ENCODE peak calls at places on chromosomes 7 and 10, in eight cellular contexts. One of them, this sample, is unnamed.

GRCh38 chr10:60663850-60664249 is 114.4 kb upstream of the CDK1 start:
- DNase-seq in astrocyte of the spinal cord: peak
- DNase-seq in tibial artery: no peak
- DNase-seq in D721Med: no peak
- DNase-seq in colonic mucosa: no peak
- DNase-seq in WTC11: no peak
- DNase-seq in fibroblast of villous mesenchyme: no peak
- DNase-seq in Panc1: no peak
- DNase-seq in this sample: no peak

GRCh38 chr7:79615871-79616640 is 162.6 kb upstream of the MAGI2 start:
- DNase-seq in astrocyte of the spinal cord: no peak
- DNase-seq in tibial artery: no peak
- DNase-seq in D721Med: no peak
- DNase-seq in colonic mucosa: no peak
- DNase-seq in WTC11: no peak
- DNase-seq in fibroblast of villous mesenchyme: no peak
- DNase-seq in Panc1: no peak
- DNase-seq in this sample: no peak

GRCh38 chr10:67976292-67977245 is 92.1 kb downstream of the SIRT1 start:
- DNase-seq in astrocyte of the spinal cord: no peak
- DNase-seq in tibial artery: no peak
- DNase-seq in D721Med: no peak
- DNase-seq in colonic mucosa: no peak
- DNase-seq in WTC11: peak
- DNase-seq in fibroblast of villous mesenchyme: peak
- DNase-seq in Panc1: no peak
- DNase-seq in this sample: no peak

GRCh38 chr10:49744924-49745605 is 17.1 kb downstream of the OGDHL start:
- DNase-seq in astrocyte of the spinal cord: no peak
- DNase-seq in tibial artery: no peak
- DNase-seq in D721Med: peak
- DNase-seq in colonic mucosa: no peak
- DNase-seq in WTC11: peak
- DNase-seq in fibroblast of villous mesenchyme: no peak
- DNase-seq in Panc1: no peak
- DNase-seq in this sample: no peak

GRCh38 chr10:73827346-73828089 is 16.1 kb upstream of the NDST2 start:
- DNase-seq in astrocyte of the spinal cord: no peak
- DNase-seq in tibial artery: no peak
- DNase-seq in D721Med: no peak
- DNase-seq in colonic mucosa: no peak
- DNase-seq in WTC11: no peak
- DNase-seq in fibroblast of villous mesenchyme: peak
- DNase-seq in Panc1: no peak
- DNase-seq in this sample: no peak

GRCh38 chr7:20647908-20648776 is 32.7 kb downstream of the ABCB5 start:
- DNase-seq in astrocyte of the spinal cord: peak
- DNase-seq in tibial artery: no peak
- DNase-seq in D721Med: no peak
- DNase-seq in colonic mucosa: no peak
- DNase-seq in WTC11: peak
- DNase-seq in fibroblast of villous mesenchyme: no peak
- DNase-seq in Panc1: peak
- DNase-seq in this sample: no peak

GRCh38 chr7:153943428-153944370 is 108.5 kb upstream of the DPP6 start:
- DNase-seq in astrocyte of the spinal cord: no peak
- DNase-seq in tibial artery: no peak
- DNase-seq in D721Med: no peak
- DNase-seq in colonic mucosa: no peak
- DNase-seq in WTC11: no peak
- DNase-seq in fibroblast of villous mesenchyme: no peak
- DNase-seq in Panc1: no peak
- DNase-seq in this sample: no peak

GRCh38 chr10:84665883-84666463 is 337.6 kb downstream of the CCSER2 start:
- DNase-seq in astrocyte of the spinal cord: no peak
- DNase-seq in tibial artery: no peak
- DNase-seq in D721Med: no peak
- DNase-seq in colonic mucosa: peak
- DNase-seq in WTC11: peak
- DNase-seq in fibroblast of villous mesenchyme: no peak
- DNase-seq in Panc1: no peak
- DNase-seq in this sample: no peak

GRCh38 chr10:80477813-80478212 is 23.7 kb downstream of the TSPAN14 start:
- DNase-seq in astrocyte of the spinal cord: peak
- DNase-seq in tibial artery: peak
- DNase-seq in D721Med: no peak
- DNase-seq in colonic mucosa: no peak
- DNase-seq in WTC11: no peak
- DNase-seq in fibroblast of villous mesenchyme: peak
- DNase-seq in Panc1: no peak
- DNase-seq in this sample: peak

GRCh38 chr7:137994091-137994688 is 7.7 kb downstream of the CREB3L2 start:
- DNase-seq in astrocyte of the spinal cord: no peak
- DNase-seq in tibial artery: no peak
- DNase-seq in D721Med: no peak
- DNase-seq in colonic mucosa: no peak
- DNase-seq in WTC11: no peak
- DNase-seq in fibroblast of villous mesenchyme: peak
- DNase-seq in Panc1: no peak
- DNase-seq in this sample: no peak

GRCh38 chr7:100901921-100902332 is 6.2 kb upstream of the ACHE start:
- DNase-seq in astrocyte of the spinal cord: no peak
- DNase-seq in tibial artery: no peak
- DNase-seq in D721Med: no peak
- DNase-seq in colonic mucosa: peak
- DNase-seq in WTC11: no peak
- DNase-seq in fibroblast of villous mesenchyme: no peak
- DNase-seq in Panc1: no peak
- DNase-seq in this sample: no peak

GRCh38 chr7:28953628-28954027 is 4.5 kb downstream of the TRIL start:
- DNase-seq in astrocyte of the spinal cord: peak
- DNase-seq in tibial artery: no peak
- DNase-seq in D721Med: no peak
- DNase-seq in colonic mucosa: no peak
- DNase-seq in WTC11: no peak
- DNase-seq in fibroblast of villous mesenchyme: peak
- DNase-seq in Panc1: no peak
- DNase-seq in this sample: no peak

GRCh38 chr7:132580277-132580676 is 4.0 kb upstream of the PLXNA4 start:
- DNase-seq in astrocyte of the spinal cord: no peak
- DNase-seq in tibial artery: no peak
- DNase-seq in D721Med: no peak
- DNase-seq in colonic mucosa: no peak
- DNase-seq in WTC11: no peak
- DNase-seq in fibroblast of villous mesenchyme: peak
- DNase-seq in Panc1: no peak
- DNase-seq in this sample: no peak
- TF ChIP-seq CTCF in astrocyte of the spinal cord: peak
- TF ChIP-seq CTCF in tibial artery: no peak
- TF ChIP-seq CTCF in D721Med: peak
- TF ChIP-seq CTCF in colonic mucosa: no peak
- TF ChIP-seq CTCF in WTC11: no peak
- TF ChIP-seq CTCF in fibroblast of villous mesenchyme: no peak
- TF ChIP-seq CTCF in Panc1: no peak
- TF ChIP-seq CTCF in this sample: no peak

GRCh38 chr10:75397571-75397921 is 4.0 kb downstream of the ZNF503 start:
- DNase-seq in astrocyte of the spinal cord: peak
- DNase-seq in tibial artery: no peak
- DNase-seq in D721Med: no peak
- DNase-seq in colonic mucosa: no peak
- DNase-seq in WTC11: no peak
- DNase-seq in fibroblast of villous mesenchyme: no peak
- DNase-seq in Panc1: no peak
- DNase-seq in this sample: no peak

GRCh38 chr10:75395955-75396860 is 5.4 kb downstream of the ZNF503 start:
- DNase-seq in astrocyte of the spinal cord: peak
- DNase-seq in tibial artery: no peak
- DNase-seq in D721Med: no peak
- DNase-seq in colonic mucosa: peak
- DNase-seq in WTC11: peak
- DNase-seq in fibroblast of villous mesenchyme: no peak
- DNase-seq in Panc1: no peak
- DNase-seq in this sample: no peak

GRCh38 chr10:75392744-75393143 is 8.8 kb downstream of the ZNF503 start:
- DNase-seq in astrocyte of the spinal cord: no peak
- DNase-seq in tibial artery: no peak
- DNase-seq in D721Med: no peak
- DNase-seq in colonic mucosa: no peak
- DNase-seq in WTC11: no peak
- DNase-seq in fibroblast of villous mesenchyme: no peak
- DNase-seq in Panc1: no peak
- DNase-seq in this sample: no peak

GRCh38 chr10:75396861-75397570 is 4.5 kb downstream of the ZNF503 start:
- DNase-seq in astrocyte of the spinal cord: peak
- DNase-seq in tibial artery: no peak
- DNase-seq in D721Med: no peak
- DNase-seq in colonic mucosa: peak
- DNase-seq in WTC11: peak
- DNase-seq in fibroblast of villous mesenchyme: no peak
- DNase-seq in Panc1: no peak
- DNase-seq in this sample: no peak

DNA sequence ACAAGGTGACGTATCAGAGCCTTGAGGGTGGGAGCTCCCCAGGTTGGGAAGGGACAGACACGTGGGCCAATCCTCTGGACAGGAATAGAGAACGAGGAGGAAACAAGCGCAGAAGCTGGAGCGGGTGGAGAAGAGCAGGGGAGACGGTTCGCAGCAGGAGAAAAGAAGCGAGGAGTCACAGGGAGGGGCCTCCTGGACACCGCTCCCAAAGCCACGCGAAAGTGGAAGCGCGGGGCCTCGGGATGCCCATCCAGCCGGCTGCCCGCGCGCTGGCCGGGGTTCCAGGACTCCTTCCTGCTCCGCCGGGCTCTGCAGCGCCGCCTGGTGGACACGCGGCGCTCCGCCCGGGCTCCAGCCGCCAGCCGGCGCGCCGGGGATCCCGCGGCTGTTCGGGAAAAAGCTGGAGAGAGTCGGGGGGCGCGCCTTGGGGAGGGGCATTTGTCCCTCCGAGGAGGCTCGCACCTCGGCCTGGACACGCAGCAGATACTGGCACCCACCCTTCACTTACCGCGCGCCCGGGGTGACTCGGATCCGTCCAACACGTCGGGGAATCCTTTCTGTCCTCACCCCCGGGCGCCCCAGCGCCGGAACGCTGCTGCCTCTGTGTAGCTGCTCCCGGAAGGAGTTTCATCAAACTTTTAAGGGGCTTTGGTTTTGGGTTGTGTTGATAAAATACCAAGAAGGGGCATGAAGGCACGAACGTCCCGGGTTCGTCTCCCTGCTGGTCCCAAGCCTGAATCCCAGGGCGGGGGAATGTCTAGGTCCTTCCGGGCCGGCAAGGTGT is 6.2 kb downstream of the ZNF503 start:
- DNase-seq in astrocyte of the spinal cord: peak
- DNase-seq in tibial artery: peak
- DNase-seq in D721Med: no peak
- DNase-seq in colonic mucosa: peak
- DNase-seq in WTC11: peak
- DNase-seq in fibroblast of villous mesenchyme: no peak
- DNase-seq in Panc1: no peak
- DNase-seq in this sample: no peak
- TF ChIP-seq CTCF in astrocyte of the spinal cord: peak
- TF ChIP-seq CTCF in tibial artery: peak
- TF ChIP-seq CTCF in D721Med: peak
- TF ChIP-seq CTCF in colonic mucosa: peak
- TF ChIP-seq CTCF in WTC11: peak
- TF ChIP-seq CTCF in fibroblast of villous mesenchyme: peak
- TF ChIP-seq CTCF in Panc1: peak
- TF ChIP-seq CTCF in this sample: peak

GRCh38 chr7:31794851-31795250 is 107.8 kb downstream of the PPP1R17 start:
- DNase-seq in astrocyte of the spinal cord: no peak
- DNase-seq in tibial artery: no peak
- DNase-seq in D721Med: no peak
- DNase-seq in colonic mucosa: no peak
- DNase-seq in WTC11: no peak
- DNase-seq in fibroblast of villous mesenchyme: no peak
- DNase-seq in Panc1: no peak
- DNase-seq in this sample: no peak
- TF ChIP-seq CTCF in astrocyte of the spinal cord: no peak
- TF ChIP-seq CTCF in tibial artery: no peak
- TF ChIP-seq CTCF in D721Med: no peak
- TF ChIP-seq CTCF in colonic mucosa: no peak
- TF ChIP-seq CTCF in WTC11: no peak
- TF ChIP-seq CTCF in fibroblast of villous mesenchyme: no peak
- TF ChIP-seq CTCF in Panc1: no peak
- TF ChIP-seq CTCF in this sample: no peak

GRCh38 chr10:124657806-124658205 is 86.4 kb downstream of the FAM53B start:
- DNase-seq in astrocyte of the spinal cord: peak
- DNase-seq in tibial artery: no peak
- DNase-seq in D721Med: no peak
- DNase-seq in colonic mucosa: no peak
- DNase-seq in WTC11: no peak
- DNase-seq in fibroblast of villous mesenchyme: peak
- DNase-seq in Panc1: no peak
- DNase-seq in this sample: no peak
- TF ChIP-seq CTCF in astrocyte of the spinal cord: no peak
- TF ChIP-seq CTCF in tibial artery: no peak
- TF ChIP-seq CTCF in D721Med: no peak
- TF ChIP-seq CTCF in colonic mucosa: no peak
- TF ChIP-seq CTCF in WTC11: no peak
- TF ChIP-seq CTCF in fibroblast of villous mesenchyme: no peak
- TF ChIP-seq CTCF in Panc1: no peak
- TF ChIP-seq CTCF in this sample: no peak